ENCODE peak calls at places on chromosomes 3 and 15, in five cellular contexts. C is lung, U is kidney epithelial cell, Q is PC-9, W is left ventricle myocardium inferior. I is an unnamed sample. For H3K27me3, the result is how much of the 10 kb centered on the place peaks cover.

GRCh38 chr3:99526927-99527326 is 111.5 kb upstream of the COL8A1 start:
- DNase-seq in U (no peak), Q (no peak), C (no peak), W (no peak), I (no peak)

GRCh38 chr15:73382131-73382530 is 13.4 kb upstream of the HCN4 start:
- DNase-seq in W (no peak), U (no peak), Q (no peak), C (no peak), I (no peak)

GRCh38 chr15:42082832-42083604 is 11.3 kb downstream of the PLA2G4D start:
- DNase-seq in U (no peak), C (no peak), W (no peak), Q (no peak), I (no peak)

GRCh38 chr3:51953445-51953844 is 1.7 kb upstream of the GPR62 start:
- DNase-seq in W (no peak), C (no peak), U (no peak), Q (peak), I (no peak)

GRCh38 chr3:97712919-97713318 is 51.6 kb upstream of the ARL6 start:
- DNase-seq in U (no peak), C (no peak), W (no peak), Q (no peak), I (no peak)

GRCh38 chr3:193118907-193119306 is 122.1 kb upstream of the PLAAT1 start:
- DNase-seq in U (no peak), Q (no peak), W (no peak), C (no peak), I (no peak)

GRCh38 chr3:54087581-54088410 is 34.6 kb upstream of the CACNA2D3 start:
- DNase-seq in U (no peak), W (peak), C (no peak), Q (no peak), I (no peak)

GRCh38 chr15:100764778-100765457 is 114.7 kb upstream of the ALDH1A3 start:
- DNase-seq in C (peak), Q (no peak), U (no peak), W (no peak), I (peak)

GRCh38 chr3:89851974-89852621 is 744.7 kb downstream of the EPHA3 start:
- DNase-seq in U (no peak), C (no peak), W (no peak), Q (no peak), I (no peak)

GRCh38 chr15:70180186-70180875 is 82.6 kb upstream of the TLE3 start:
- DNase-seq in W (no peak), Q (no peak), U (no peak), C (no peak), I (no peak)

GRCh38 chr15:31336943-31337295 is 10.3 kb downstream of the KLF13 start:
- DNase-seq in C (no peak), Q (no peak), U (no peak), W (no peak), I (no peak)

GRCh38 chr3:15050405-15051092 is 14.6 kb downstream of the MRPS25 start:
- DNase-seq in Q (no peak), U (no peak), W (no peak), C (no peak), I (no peak)

GRCh38 chr15:60003243-60004018 is 680 bp upstream of the FOXB1 start:
- DNase-seq in W (no peak), Q (no peak), U (no peak), C (no peak), I (no peak)

GRCh38 chr3:16181361-16181760 is 6.9 kb downstream of the GALNT15 start:
- DNase-seq in U (no peak), Q (no peak), C (peak), W (peak), I (peak)

GRCh38 chr3:150749218-150749617 is 13.8 kb downstream of the SIAH2 start:
- DNase-seq in Q (no peak), U (no peak), C (no peak), W (no peak), I (no peak)

GRCh38 chr3:38120690-38121450 is 16.1 kb downstream of the ACAA1 start:
- DNase-seq in Q (no peak), W (no peak), U (no peak), C (no peak), I (peak)

GRCh38 chr3:156409694-156410093 is 145.2 kb downstream of the SSR3 start:
- DNase-seq in C (no peak), W (no peak), U (no peak), Q (no peak), I (no peak)

GRCh38 chr3:32313723-32314473 is 75.4 kb downstream of the CMTM8 start:
- DNase-seq in W (no peak), C (no peak), Q (peak), U (peak), I (no peak)

GRCh38 chr3:53495091-53495517 is 693 bp downstream of the CACNA1D start:
- DNase-seq in Q (no peak), U (no peak), C (no peak), W (no peak), I (no peak)

GRCh38 chr15:74420193-74420905 is 13.4 kb downstream of the SEMA7A start:
- DNase-seq in Q (peak), W (peak), U (no peak), C (no peak), I (no peak)

GRCh38 chr3:141680620-141681389 is 57.3 kb upstream of the RNF7 start:
- DNase-seq in C (peak), W (peak), Q (no peak), U (peak), I (no peak)

GRCh38 chr3:175270199-175270837 is 411.2 kb downstream of the NAALADL2 start:
- DNase-seq in Q (no peak), U (no peak), W (no peak), C (no peak), I (no peak)

GRCh38 chr3:171095063-171095462 is 68.5 kb upstream of the SLC2A2 start:
- DNase-seq in Q (no peak), W (no peak), C (no peak), U (no peak), I (no peak)

GRCh38 chr3:48404440-48405342 is 25.2 kb downstream of the PLXNB1 start:
- DNase-seq in C (no peak), U (no peak), Q (no peak), W (no peak), I (peak)

GRCh38 chr3:29144361-29144760 is 136.5 kb upstream of the RBMS3 start:
- DNase-seq in C (no peak), W (no peak), Q (no peak), U (no peak), I (no peak)

DNA sequence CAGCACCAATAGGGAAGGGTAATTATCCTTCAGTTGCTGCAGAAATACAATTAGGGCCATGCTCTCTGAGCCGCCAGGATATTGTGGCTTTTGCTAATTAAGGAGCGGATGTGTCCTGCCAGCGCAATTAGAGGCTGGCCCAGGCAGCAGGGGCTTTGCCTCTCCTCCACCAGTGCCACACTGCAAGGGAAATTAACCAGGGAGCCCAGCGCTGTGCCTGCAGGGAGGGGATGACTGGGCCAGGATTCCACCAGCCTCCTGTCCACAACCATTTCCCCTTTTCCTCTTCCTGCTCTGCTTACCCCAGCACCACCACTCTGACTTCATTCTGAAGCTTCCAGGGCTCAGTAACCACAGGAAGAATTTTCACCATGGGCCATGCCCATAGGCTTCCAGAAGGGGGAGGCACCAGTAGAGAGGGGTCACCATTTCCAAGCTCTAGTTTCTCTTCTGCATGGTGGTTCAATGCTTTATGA is 10.3 kb upstream of the AEN start:
- DNase-seq in C (no peak), Q (no peak), U (no peak), W (no peak), I (no peak)
- TF ChIP-seq CTCF in C (no peak), Q (no peak), U (peak), W (no peak), I (no peak)

DNA sequence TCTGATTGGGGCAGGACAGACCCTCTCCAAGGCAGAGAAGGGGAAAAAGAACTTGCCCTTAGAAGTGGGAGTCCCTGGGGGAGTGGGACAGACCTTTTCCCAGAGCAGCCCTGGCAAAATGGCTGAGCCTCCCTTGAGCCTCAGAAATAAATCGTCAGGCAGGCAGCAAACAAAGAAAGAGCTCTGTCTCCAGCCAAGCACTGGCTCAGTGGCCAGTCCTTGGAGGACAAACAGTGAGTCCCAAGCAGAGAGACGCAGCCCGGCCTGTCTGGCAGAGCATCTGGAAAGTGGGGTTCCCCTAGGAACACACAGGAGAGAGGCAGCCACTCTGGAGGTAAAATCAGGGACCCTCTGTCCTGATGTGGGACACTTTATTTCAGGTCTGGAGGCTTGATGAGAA is 1.8 kb downstream of the SLC6A1 start:
- DNase-seq in Q (no peak), C (no peak), W (no peak), U (no peak), I (no peak)
- H3K27me3 ChIP-seq in Q (half or more), C (under half), W (half or more), U (half or more), I (half or more)

DNA sequence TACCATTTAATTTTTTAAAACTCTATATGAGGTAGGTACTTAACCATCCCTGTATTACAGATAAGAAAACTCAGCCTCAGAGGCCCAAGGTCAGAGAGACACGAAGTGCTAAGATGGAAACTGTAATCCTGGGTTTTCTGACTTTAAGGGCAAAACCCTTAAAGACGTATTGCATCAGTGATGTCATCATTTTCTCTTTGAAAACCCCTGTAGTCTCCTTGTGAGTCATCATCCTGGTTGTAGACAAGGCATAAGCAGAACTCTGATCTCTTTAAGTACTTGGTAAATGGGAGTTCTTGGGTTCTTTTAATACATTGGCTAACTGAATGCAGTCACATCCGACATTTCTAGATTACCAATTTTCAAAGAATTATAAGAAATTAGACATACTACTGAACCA is 48.5 kb upstream of the MDFIC2 start:
- DNase-seq in C (no peak), W (no peak), U (peak), Q (no peak), I (no peak)
- H3K4me3 ChIP-seq in C (no peak), W (no peak), U (no peak), Q (no peak), I (no peak)

GRCh38 chr3:186570096-186570940 is at the start of gene DNAJB11:
- DNase-seq in W (peak), U (peak), Q (peak), C (peak), I (peak)
- TF ChIP-seq CTCF in W (no peak), U (no peak), Q (no peak), C (no peak), I (peak)

DNA sequence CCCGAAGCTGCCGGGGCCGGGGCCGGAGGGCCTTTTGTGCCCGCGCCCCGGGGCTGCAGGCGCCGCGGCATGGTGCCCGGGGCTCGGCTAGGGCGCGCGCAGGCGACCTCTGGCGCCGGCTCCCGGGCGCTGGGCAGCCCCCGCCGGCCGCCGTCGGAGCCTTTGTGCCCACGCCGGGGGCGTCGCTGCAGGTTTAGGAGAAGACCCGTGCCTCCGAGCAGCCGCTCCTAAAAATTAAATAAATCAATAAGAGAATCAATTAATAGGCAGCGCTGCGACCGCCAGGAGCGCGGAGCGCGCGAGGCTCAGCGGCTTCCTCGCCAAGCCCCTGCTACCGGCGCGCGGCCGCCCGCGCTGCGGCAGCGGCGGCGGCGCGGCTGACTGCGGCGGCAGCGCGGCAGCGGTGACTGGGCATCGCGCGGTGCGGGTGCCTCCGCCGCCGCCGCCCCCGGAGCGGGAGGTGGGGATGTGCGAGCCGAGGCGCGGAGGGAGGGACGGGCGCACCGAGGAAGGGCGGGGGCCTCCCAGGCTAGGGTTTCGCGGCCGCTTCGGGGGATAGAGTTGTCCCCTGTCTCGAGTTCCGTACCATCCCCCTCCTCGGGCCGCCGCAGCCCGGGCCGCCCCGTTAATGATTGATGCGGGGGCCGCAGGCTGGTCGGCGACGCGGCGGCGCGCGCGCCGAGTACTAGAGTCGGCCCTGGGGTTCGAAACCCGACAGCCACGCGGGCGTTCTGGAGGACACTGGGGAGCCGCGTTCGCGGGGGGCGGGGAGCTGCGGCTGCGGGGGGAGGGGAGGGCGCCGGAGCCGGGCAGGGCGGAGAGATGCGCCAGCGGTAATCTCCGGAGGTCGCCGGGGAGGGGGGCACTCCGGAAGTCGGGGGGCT is at the start of gene PAQR9:
- DNase-seq in U (no peak), Q (no peak), C (no peak), W (peak), I (no peak)
- H3K27me3 ChIP-seq in U (under half), Q (under half), C (under half), W (half or more), I (under half)

GRCh38 chr3:9768376-9768775 is 1.4 kb downstream of the CAMK1 start:
- DNase-seq in Q (no peak), U (no peak), C (no peak), W (no peak), I (no peak)
- H3K4me3 ChIP-seq in Q (no peak), U (no peak), C (no peak), W (peak), I (peak)

GRCh38 chr3:114527036-114527644 is 233.3 kb downstream of the TIGIT start:
- DNase-seq in U (no peak), C (no peak), Q (no peak), W (no peak), I (no peak)
- TF ChIP-seq CTCF in U (peak), C (no peak), Q (peak), W (peak), I (no peak)

DNA sequence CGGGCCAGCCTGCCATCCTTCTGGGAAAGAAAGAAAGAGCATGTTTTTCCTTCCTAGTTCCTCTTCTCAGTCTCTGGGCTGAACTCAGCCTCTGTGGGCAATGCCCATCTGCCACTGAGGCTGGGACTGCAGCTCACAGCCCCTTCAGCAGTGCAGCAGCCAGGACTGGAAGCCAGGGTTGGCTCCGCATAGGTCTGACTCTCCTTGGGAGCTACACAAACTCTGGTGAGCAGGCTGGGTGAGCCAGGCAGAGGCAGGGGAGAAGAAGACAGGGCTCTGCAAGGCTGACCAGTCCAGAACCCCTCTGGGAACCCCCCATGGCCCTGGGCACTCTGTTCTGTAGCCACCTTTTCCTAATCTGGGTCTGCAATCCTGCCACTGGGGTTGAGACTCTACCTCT is 3.6 kb downstream of the DISP2 start:
- DNase-seq in U (no peak), C (no peak), Q (no peak), W (no peak), I (no peak)
- H3K27me3 ChIP-seq in U (under half), C (under half), Q (under half), W (under half), I (under half)

I was measured in tibial artery.